ENCODE peak calls at places on chromosomes 7 and 10, in four cellular contexts. O is CD8-positive, alpha-beta memory T cell; Y is psoas muscle; D is thyroid gland. H is an unnamed sample.

GRCh38 chr7:81457858-81458522 is 311.9 kb downstream of the HGF start:
- DNase-seq in O (no peak), Y (no peak), D (no peak), H (no peak)

GRCh38 chr7:46131916-46132795 is 211.1 kb upstream of the IGFBP3 start:
- DNase-seq in D (peak), Y (no peak), O (no peak), H (no peak)

GRCh38 chr7:65962033-65962432 is 20.0 kb downstream of the GUSB start:
- DNase-seq in Y (no peak), D (no peak), O (no peak), H (no peak)

GRCh38 chr10:78852856-78853255 is 215.9 kb upstream of the ZMIZ1 start:
- DNase-seq in Y (no peak), O (no peak), D (no peak), H (peak)

GRCh38 chr10:60358282-60358681 is 31.4 kb downstream of the ANK3 start:
- DNase-seq in D (no peak), Y (no peak), O (no peak), H (no peak)

GRCh38 chr10:121245799-121246198 is 352.4 kb downstream of the FGFR2 start:
- DNase-seq in O (no peak), D (no peak), Y (no peak), H (no peak)

GRCh38 chr7:49718755-49719154 is 54.7 kb upstream of the VWC2 start:
- DNase-seq in Y (no peak), D (no peak), O (no peak), H (no peak)

GRCh38 chr10:68959695-68960524 is 3.9 kb downstream of the DDX21 start:
- DNase-seq in O (no peak), D (no peak), Y (no peak), H (no peak)

GRCh38 chr7:1444925-1445322 is 14.3 kb downstream of the MICALL2 start:
- DNase-seq in D (no peak), Y (no peak), O (no peak), H (no peak)

GRCh38 chr10:33453081-33453850 is 118.8 kb upstream of the NRP1 start:
- DNase-seq in O (no peak), D (no peak), Y (no peak), H (no peak)

GRCh38 chr7:157087646-157088045 is 51.1 kb upstream of the UBE3C start:
- DNase-seq in O (no peak), Y (no peak), D (no peak), H (no peak)

GRCh38 chr10:585502-585901 is 104.0 kb downstream of the DIP2C start:
- DNase-seq in O (no peak), D (no peak), Y (no peak), H (no peak)

GRCh38 chr10:52965489-52965888 is 192.9 kb upstream of the MBL2 start:
- DNase-seq in Y (no peak), D (no peak), O (no peak), H (no peak)

GRCh38 chr7:147492621-147493020 is 1097.9 kb upstream of the C7orf33 start:
- DNase-seq in D (no peak), O (no peak), Y (no peak), H (no peak)

GRCh38 chr10:71234970-71235681 is 22.8 kb downstream of the UNC5B start:
- DNase-seq in Y (no peak), O (no peak), D (no peak), H (peak)

GRCh38 chr7:110767550-110768137 is 323.3 kb upstream of the LRRN3 start:
- DNase-seq in Y (no peak), D (no peak), O (no peak), H (no peak)

GRCh38 chr10:92657024-92657423 is 32.7 kb upstream of the HHEX start:
- DNase-seq in O (no peak), D (no peak), Y (no peak), H (no peak)

GRCh38 chr7:148264933-148265557 is 325.5 kb upstream of the C7orf33 start:
- DNase-seq in D (no peak), Y (no peak), O (no peak), H (no peak)

GRCh38 chr10:43297534-43297933 is 30.7 kb upstream of the RASGEF1A start:
- DNase-seq in D (no peak), Y (no peak), O (no peak), H (peak)

DNA sequence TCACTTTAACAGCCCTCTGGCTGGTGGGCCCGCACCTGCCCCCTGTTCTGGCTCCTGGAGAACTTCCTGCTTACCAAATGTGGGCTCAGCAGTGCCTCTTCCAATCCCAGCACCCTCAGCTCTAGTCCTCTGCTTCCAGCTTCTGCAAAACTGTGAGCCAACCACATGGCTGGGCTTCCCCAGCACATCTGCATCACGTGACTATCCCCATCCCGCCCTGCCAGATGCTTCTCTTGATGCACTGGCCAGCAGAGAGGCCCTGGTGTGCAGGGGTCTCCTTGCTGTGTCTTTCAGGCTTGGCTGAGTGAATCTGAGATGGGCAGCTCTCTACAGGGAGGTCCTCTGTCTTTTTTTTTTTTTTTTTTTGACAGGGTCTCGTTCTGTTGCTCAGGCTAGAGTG is 43.8 kb upstream of the DMBT1 start:
- DNase-seq in O (no peak), D (no peak), Y (no peak), H (no peak)
- H3K27ac ChIP-seq in O (no peak), D (no peak), Y (no peak), H (no peak)

GRCh38 chr7:74207586-74207985 is 2.2 kb upstream of the LAT2 start:
- DNase-seq in D (no peak), Y (no peak), O (no peak), H (no peak)

GRCh38 chr7:74203956-74204615 is 5.7 kb upstream of the LAT2 start:
- DNase-seq in D (no peak), Y (no peak), O (no peak), H (no peak)

GRCh38 chr7:74203157-74203556 is 6.6 kb upstream of the LAT2 start:
- DNase-seq in O (no peak), Y (no peak), D (no peak), H (no peak)

DNA sequence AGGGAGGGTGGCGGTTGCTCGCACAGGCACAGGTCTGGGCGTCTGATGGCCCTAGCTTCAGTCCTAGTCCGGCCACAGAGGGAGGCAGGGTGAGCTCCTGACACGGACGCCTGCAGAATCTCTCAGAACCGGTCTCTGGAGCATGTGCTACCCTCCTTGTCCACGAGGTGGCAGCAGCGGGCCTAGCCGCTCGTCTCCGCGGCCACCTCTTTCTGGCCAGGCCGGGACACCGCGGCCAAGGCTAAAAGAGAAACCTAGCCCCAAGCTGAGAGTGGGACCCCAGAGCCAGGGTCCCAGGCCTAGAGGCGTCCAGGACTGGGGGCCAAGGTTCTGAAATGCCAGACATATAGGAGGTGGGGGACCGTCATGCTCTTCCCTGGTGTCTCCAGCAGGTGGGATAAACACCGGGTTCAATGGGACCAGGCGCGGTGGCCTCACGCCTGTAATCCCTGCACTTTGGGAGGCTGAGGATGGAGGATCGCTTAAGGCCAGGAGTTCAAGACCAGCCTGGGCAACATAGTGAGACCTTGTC is 3.2 kb upstream of the LAT2 start:
- DNase-seq in Y (peak), O (peak), D (peak), H (peak)
- H3K4me3 ChIP-seq in Y (peak), O (no peak), D (no peak), H (peak)

DNA sequence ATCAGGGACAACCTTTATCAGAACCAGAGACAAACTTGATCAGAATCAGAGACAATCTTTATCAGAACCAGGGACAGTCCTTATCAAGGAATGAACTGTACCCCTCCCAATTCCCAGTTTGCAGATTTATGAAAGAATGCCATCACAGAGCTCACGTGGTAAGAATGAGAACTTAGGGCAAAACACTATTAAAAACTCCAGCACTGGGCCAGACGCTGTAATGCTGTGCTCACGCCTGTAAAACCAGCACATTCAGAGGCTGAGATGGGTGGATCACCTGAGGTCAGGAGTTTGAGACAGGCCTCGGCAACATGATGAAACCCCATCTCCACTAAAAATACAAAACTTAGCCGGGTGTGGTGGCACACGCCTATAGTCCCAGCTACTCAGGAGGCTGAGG is 85.1 kb upstream of the TNRC18 start:
- DNase-seq in Y (no peak), O (no peak), D (no peak), H (no peak)
- H3K27ac ChIP-seq in Y (no peak), O (no peak), D (no peak), H (no peak)

GRCh38 chr10:6037422-6037821 is 24.7 kb downstream of the IL2RA start:
- DNase-seq in O (no peak), D (no peak), Y (no peak), H (no peak)
- H3K4me3 ChIP-seq in O (peak), D (no peak), Y (no peak), H (no peak)

GRCh38 chr7:102184303-102184702 is 102.4 kb upstream of the SH2B2 start:
- DNase-seq in D (no peak), O (no peak), Y (no peak), H (no peak)

GRCh38 chr7:102185796-102186195 is 100.9 kb upstream of the SH2B2 start:
- DNase-seq in D (no peak), Y (no peak), O (no peak), H (no peak)

GRCh38 chr7:102189756-102190155 is 96.9 kb upstream of the SH2B2 start:
- DNase-seq in O (no peak), Y (no peak), D (no peak), H (no peak)

GRCh38 chr7:102182016-102182415 is 104.7 kb upstream of the SH2B2 start:
- DNase-seq in O (no peak), D (no peak), Y (no peak), H (no peak)

GRCh38 chr7:102186306-102186705 is 100.4 kb upstream of the SH2B2 start:
- DNase-seq in Y (no peak), D (no peak), O (no peak), H (no peak)
- H3K27ac ChIP-seq in Y (no peak), D (no peak), O (no peak), H (no peak)

GRCh38 chr10:101829561-101830315 is 11.5 kb upstream of the OGA start:
- DNase-seq in O (peak), D (peak), Y (peak), H (no peak)
- H3K4me3 ChIP-seq in O (peak), D (no peak), Y (peak), H (peak)

GRCh38 chr10:21071001-21071673 is 174.0 kb upstream of the NEBL start:
- DNase-seq in Y (no peak), O (no peak), D (no peak), H (no peak)
- H3K27ac ChIP-seq in Y (no peak), O (no peak), D (no peak), H (no peak)

DNA sequence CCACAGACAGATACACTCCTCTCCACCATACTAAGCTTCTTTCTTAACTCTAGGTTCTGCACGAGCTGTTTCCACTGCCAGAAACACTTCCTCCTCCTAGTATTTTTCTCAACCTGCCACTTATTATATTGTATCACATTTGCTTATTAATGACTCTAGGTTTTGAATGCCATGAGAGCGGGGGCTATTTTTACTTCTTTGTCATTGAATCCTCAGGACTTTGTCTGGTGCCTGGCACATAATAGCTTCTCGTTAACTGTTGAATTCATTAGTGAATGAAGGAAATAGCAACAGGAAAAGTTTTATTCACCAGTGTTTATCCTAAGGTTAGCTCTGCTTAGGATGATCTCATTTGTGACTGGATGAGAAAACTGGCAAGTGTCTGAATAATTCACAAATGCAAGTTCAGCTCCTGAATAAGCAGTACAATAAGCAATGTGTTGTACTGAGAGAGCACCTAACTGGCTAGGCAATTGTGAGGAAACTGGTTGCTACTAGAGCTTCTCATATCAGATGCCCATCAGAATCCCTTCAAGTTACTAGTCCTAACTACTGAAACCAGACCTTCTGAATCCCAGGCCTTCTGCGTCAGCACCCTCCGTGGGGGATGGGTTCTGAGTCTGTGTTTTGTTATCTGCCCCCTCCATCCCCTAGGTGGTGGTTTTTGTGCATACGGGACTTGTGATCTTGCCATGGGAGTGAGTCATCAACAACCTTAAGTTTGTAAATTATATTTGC is 92.7 kb downstream of the LSMEM1 start:
- DNase-seq in D (no peak), O (no peak), Y (no peak), H (no peak)
- H3K4me3 ChIP-seq in D (no peak), O (no peak), Y (no peak), H (no peak)

GRCh38 chr10:75944061-75944460 is 512.6 kb downstream of the LRMDA start:
- DNase-seq in O (no peak), Y (no peak), D (no peak), H (no peak)
- H3K27ac ChIP-seq in O (no peak), Y (no peak), D (no peak), H (no peak)

H was measured in coronary artery.